ENCODE peak calls at places on chromosomes 2 and 18, in ten cellular contexts. C is uterus; Y is endothelial cell; D is caudate nucleus; B is CD8-positive, alpha-beta T cell; H is type B pancreatic cell; V is NCI-H345; J is EL; R is stimulated activated CD8-positive, alpha-beta memory T cell treated with anti-CD3 and anti-CD28 coated beads, Interleukin-7, amount 100 ng/mL, for 24 hours; Z is NCI-H69. X is an unnamed sample.

GRCh38 chr2:197184959-197185586 is 125.5 kb downstream of the ANKRD44 start:
- DNase-seq in C (peak), Y (no peak), D (no peak), B (no peak), H (no peak), V (no peak), J (no peak), R (no peak), Z (no peak), X (no peak)

GRCh38 chr18:56330381-56331115 is 307.8 kb downstream of the TXNL1 start:
- DNase-seq in C (no peak), Y (no peak), D (no peak), B (no peak), H (no peak), V (no peak), J (no peak), R (no peak), Z (no peak), X (no peak)

GRCh38 chr2:235679471-235679870 is 185.6 kb downstream of the AGAP1 start:
- DNase-seq in C (no peak), Y (no peak), D (no peak), B (no peak), H (no peak), V (no peak), J (no peak), R (no peak), Z (peak), X (no peak)

GRCh38 chr2:84435331-84436081 is 23.6 kb downstream of the SUCLG1 start:
- DNase-seq in C (no peak), Y (no peak), D (no peak), B (no peak), H (no peak), V (no peak), J (peak), R (no peak), Z (no peak), X (no peak)

GRCh38 chr2:39141346-39142011 is 20.6 kb upstream of the SOS1 start:
- DNase-seq in C (no peak), Y (no peak), D (no peak), B (no peak), H (no peak), V (no peak), J (no peak), R (no peak), Z (no peak), X (no peak)

GRCh38 chr2:133641942-133642341 is 73.7 kb upstream of the NCKAP5 start:
- DNase-seq in C (no peak), Y (no peak), D (no peak), B (no peak), H (no peak), V (no peak), J (no peak), R (no peak), Z (no peak), X (no peak)

GRCh38 chr18:28143725-28144124 is 33.2 kb downstream of the CDH2 start:
- DNase-seq in C (no peak), Y (no peak), D (no peak), B (no peak), H (no peak), V (no peak), J (no peak), R (no peak), Z (peak), X (no peak)

GRCh38 chr2:10971855-10972348 is 60.2 kb downstream of the KCNF1 start:
- DNase-seq in C (no peak), Y (no peak), D (no peak), B (no peak), H (no peak), V (no peak), J (no peak), R (no peak), Z (peak), X (no peak)

GRCh38 chr2:84849271-84849952 is 31.5 kb downstream of the TRABD2A start:
- DNase-seq in C (no peak), Y (no peak), D (no peak), B (no peak), H (no peak), V (no peak), J (peak), R (no peak), Z (peak), X (no peak)

GRCh38 chr2:153715218-153715617 is 156.5 kb upstream of the GALNT13 start:
- DNase-seq in C (no peak), Y (no peak), D (no peak), B (no peak), H (no peak), V (no peak), J (no peak), R (no peak), Z (no peak), X (no peak)

GRCh38 chr2:166042768-166043390 is 84.9 kb downstream of the SCN1A start:
- DNase-seq in C (no peak), Y (no peak), D (no peak), B (no peak), H (no peak), V (no peak), J (peak), R (no peak), Z (no peak), X (no peak)

GRCh38 chr2:108377815-108378630 is at the start of gene SULT1C4:
- DNase-seq in C (peak), Y (peak), D (no peak), B (no peak), H (peak), V (no peak), J (no peak), R (no peak), Z (peak), X (no peak)

GRCh38 chr2:174992886-174993285 is 12.3 kb downstream of the CHN1 start:
- DNase-seq in C (no peak), Y (no peak), D (no peak), B (no peak), H (no peak), V (no peak), J (no peak), R (no peak), Z (no peak), X (no peak)

GRCh38 chr2:128808462-128809255 is 490.0 kb upstream of the HS6ST1 start:
- DNase-seq in C (no peak), Y (no peak), D (no peak), B (no peak), H (no peak), V (no peak), J (no peak), R (no peak), Z (no peak), X (no peak)

GRCh38 chr2:162333968-162334367 is 10.0 kb upstream of the GCA start:
- DNase-seq in C (no peak), Y (peak), D (no peak), B (no peak), H (no peak), V (peak), J (peak), R (no peak), Z (peak), X (peak)

GRCh38 chr2:189217546-189217945 is 38.0 kb upstream of the COL5A2 start:
- DNase-seq in C (no peak), Y (peak), D (no peak), B (no peak), H (no peak), V (no peak), J (peak), R (no peak), Z (no peak), X (no peak)

GRCh38 chr2:141570474-141571131 is 560.2 kb downstream of the LRP1B start:
- DNase-seq in C (no peak), Y (no peak), D (no peak), B (no peak), H (no peak), V (no peak), J (no peak), R (no peak), Z (peak), X (no peak)

GRCh38 chr2:68839260-68839833 is 31.9 kb downstream of the BMP10 start:
- DNase-seq in C (no peak), Y (no peak), D (no peak), B (no peak), H (no peak), V (no peak), J (peak), R (no peak), Z (peak), X (peak)

GRCh38 chr18:46623541-46623940 is 33.5 kb downstream of the LOXHD1 start:
- DNase-seq in C (no peak), Y (peak), D (peak), B (no peak), H (peak), V (no peak), J (no peak), R (no peak), Z (no peak), X (peak)

GRCh38 chr2:46030330-46030729 is 266.9 kb upstream of the EPAS1 start:
- DNase-seq in C (no peak), Y (no peak), D (no peak), B (no peak), H (no peak), V (no peak), J (no peak), R (no peak), Z (no peak), X (no peak)

GRCh38 chr2:219059725-219060682 is 717 bp downstream of the IHH start:
- DNase-seq in C (no peak), Y (peak), D (no peak), B (no peak), H (no peak), V (peak), J (no peak), R (no peak), Z (peak), X (no peak)

GRCh38 chr18:47611649-47612048 is 318.8 kb downstream of the SMAD2 start:
- DNase-seq in C (no peak), Y (no peak), D (no peak), B (no peak), H (no peak), V (no peak), J (no peak), R (no peak), Z (no peak), X (no peak)

GRCh38 chr2:238101891-238102841 is 2.0 kb downstream of the ESPNL start:
- DNase-seq in C (no peak), Y (no peak), D (no peak), B (no peak), H (peak), V (no peak), J (no peak), R (no peak), Z (no peak), X (no peak)

GRCh38 chr2:55618025-55618648 is 715 bp upstream of the PPP4R3B start:
- DNase-seq in C (no peak), Y (no peak), D (no peak), B (no peak), H (no peak), V (peak), J (peak), R (no peak), Z (peak), X (peak)

GRCh38 chr18:28036481-28036880 is 140.4 kb downstream of the CDH2 start:
- DNase-seq in C (no peak), Y (no peak), D (no peak), B (no peak), H (no peak), V (no peak), J (no peak), R (no peak), Z (no peak), X (no peak)

GRCh38 chr2:223841436-223842180 is 4.2 kb upstream of the AP1S3 start:
- DNase-seq in C (no peak), Y (no peak), D (no peak), B (no peak), H (no peak), V (no peak), J (no peak), R (no peak), Z (no peak), X (no peak)

GRCh38 chr2:158967114-158967730 is 1.2 kb upstream of the TANC1 start:
- DNase-seq in C (peak), Y (peak), D (no peak), B (no peak), H (no peak), V (no peak), J (no peak), R (no peak), Z (no peak), X (no peak)

GRCh38 chr2:40103163-40103562 is 324.1 kb upstream of the THUMPD2 start:
- DNase-seq in C (no peak), Y (no peak), D (no peak), B (no peak), H (no peak), V (no peak), J (peak), R (no peak), Z (no peak), X (no peak)

GRCh38 chr2:189569295-189569925 is 11.2 kb downstream of the SLC40A1 start:
- DNase-seq in C (no peak), Y (no peak), D (no peak), B (no peak), H (no peak), V (no peak), J (peak), R (no peak), Z (no peak), X (no peak)

X was measured in GDM1.